ENCODE peak calls at places on chromosomes 7 and 10, in four cellular contexts. Q is spleen, T is GM12865, B is esophagus squamous epithelium. C is an unnamed sample.
A peak's percentile ranks its signal among the peaks of the same experiment; 100 is the strongest.

GRCh38 chr7:2932761-2933251 is 88.7 kb upstream of the GNA12 start:
- DNase-seq in Q (peak; percentile 62), B (no peak), T (no peak), C (no peak)

GRCh38 chr10:66836057-66836456 is 89.8 kb upstream of the LRRTM3 start:
- DNase-seq in B (no peak), T (no peak), Q (no peak), C (no peak)

GRCh38 chr7:130084037-130084875 is 13.9 kb downstream of the KLHDC10 start:
- DNase-seq in B (no peak), Q (no peak), T (peak; percentile 12), C (no peak)

GRCh38 chr10:131113165-131113564 is 198.4 kb downstream of the TCERG1L start:
- DNase-seq in T (no peak), B (no peak), Q (no peak), C (no peak)

GRCh38 chr10:95266674-95267095 is 24.1 kb downstream of the PDLIM1 start:
- DNase-seq in T (peak; percentile 45), Q (no peak), B (no peak), C (no peak)

GRCh38 chr7:23373151-23374004 is 74.2 kb downstream of the MALSU1 start:
- DNase-seq in Q (no peak), B (no peak), T (peak; percentile 86), C (no peak)

GRCh38 chr10:75651452-75651851 is 220.0 kb downstream of the LRMDA start:
- DNase-seq in T (peak; percentile 20), Q (no peak), B (no peak), C (no peak)

GRCh38 chr10:101774589-101775272 is 1.2 kb downstream of the FGF8 start:
- DNase-seq in T (no peak), B (no peak), Q (no peak), C (no peak)

GRCh38 chr10:100518761-100519241 is 860 bp downstream of the SEC31B start:
- DNase-seq in B (no peak), T (peak; percentile 48), Q (no peak), C (peak; percentile 30)

GRCh38 chr10:1154531-1154930 is 98.3 kb downstream of the WDR37 start:
- DNase-seq in Q (peak; percentile 44), T (no peak), B (no peak), C (no peak)

GRCh38 chr10:28492093-28492492 is 40.8 kb upstream of the WAC start:
- DNase-seq in Q (no peak), B (no peak), T (no peak), C (no peak)

GRCh38 chr10:30185916-30186315 is 126.5 kb upstream of the JCAD start:
- DNase-seq in Q (no peak), B (no peak), T (no peak), C (no peak)

GRCh38 chr10:26566525-26567348 is 128.6 kb downstream of the APBB1IP start:
- DNase-seq in B (no peak), Q (peak; percentile 82), T (no peak), C (peak; percentile 46)

GRCh38 chr10:52778511-52779392 is 6.2 kb upstream of the MBL2 start:
- DNase-seq in B (no peak), Q (no peak), T (peak; percentile 18), C (no peak)

GRCh38 chr10:30434273-30435067 is 486 bp downstream of the MAP3K8 start:
- DNase-seq in T (peak; percentile 92), B (peak; percentile 49), Q (peak; percentile 96), C (peak; percentile 45)

GRCh38 chr7:143238289-143238995 is 16.6 kb downstream of the TAS2R40 start:
- DNase-seq in Q (no peak), B (no peak), T (no peak), C (no peak)

GRCh38 chr10:112583236-112583919 is 136.4 kb downstream of the VTI1A start:
- DNase-seq in B (no peak), T (no peak), Q (no peak), C (no peak)

GRCh38 chr10:56920586-56921250 is 559.7 kb upstream of the ZWINT start:
- DNase-seq in T (no peak), B (no peak), Q (no peak), C (no peak)

GRCh38 chr7:6071406-6071805 is 40.2 kb downstream of the ANKRD61 start:
- DNase-seq in T (peak; percentile 74), Q (no peak), B (no peak), C (no peak)
- TF ChIP-seq CTCF in T (no peak), Q (no peak), B (no peak), C (no peak)

GRCh38 chr10:23523251-23523650 is 84.4 kb downstream of the OTUD1 start:
- DNase-seq in T (no peak), Q (no peak), B (no peak), C (no peak)

GRCh38 chr10:23528419-23528818 is 89.5 kb downstream of the OTUD1 start:
- DNase-seq in Q (no peak), B (no peak), T (no peak), C (no peak)

GRCh38 chr10:23521735-23522134 is 82.9 kb downstream of the OTUD1 start:
- DNase-seq in B (no peak), Q (no peak), T (no peak), C (no peak)

GRCh38 chr10:23522345-23522744 is 83.5 kb downstream of the OTUD1 start:
- DNase-seq in B (no peak), Q (no peak), T (no peak), C (no peak)

DNA sequence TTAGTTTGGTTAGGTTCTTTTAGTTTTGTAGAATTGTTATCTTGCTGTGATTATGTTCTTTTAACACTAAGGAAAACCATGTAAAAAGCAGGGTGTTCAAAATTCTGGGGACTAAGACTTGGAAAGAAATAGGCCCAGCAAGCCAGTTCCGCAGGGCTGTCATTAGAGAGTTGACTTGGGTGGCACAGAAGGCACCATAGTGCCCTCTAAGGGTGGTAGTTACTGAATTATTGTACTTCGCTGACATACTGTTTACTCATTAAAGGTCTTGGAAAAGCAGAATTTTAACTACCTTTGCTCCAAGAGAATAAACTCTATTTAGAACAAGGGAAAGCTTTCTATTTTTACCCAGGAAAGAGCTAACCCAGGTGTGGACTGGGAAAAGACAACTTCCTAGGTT is 86.5 kb downstream of the OTUD1 start:
- DNase-seq in B (no peak), Q (no peak), T (peak; percentile 38), C (no peak)
- TF ChIP-seq CTCF in B (peak; percentile 21), Q (peak; percentile 34), T (peak; percentile 31), C (no peak)

GRCh38 chr10:17474595-17474994 is 20.2 kb upstream of the ST8SIA6 start:
- DNase-seq in T (no peak), B (no peak), Q (no peak), C (no peak)
- TF ChIP-seq CTCF in T (no peak), B (no peak), Q (no peak), C (no peak)

GRCh38 chr7:18570890-18571478 is 75.4 kb downstream of the HDAC9 start:
- DNase-seq in B (no peak), Q (no peak), T (no peak), C (no peak)
- TF ChIP-seq CTCF in B (peak; percentile 48), Q (no peak), T (no peak), C (no peak)

GRCh38 chr7:151451156-151451555 is 11.2 kb upstream of the CRYGN start:
- DNase-seq in Q (peak; percentile 60), B (no peak), T (no peak), C (no peak)
- TF ChIP-seq CTCF in Q (no peak), B (no peak), T (no peak), C (no peak)

GRCh38 chr7:104272767-104273384 is 55.5 kb upstream of the LHFPL3 start:
- DNase-seq in Q (no peak), T (peak; percentile 53), B (no peak), C (no peak)

GRCh38 chr7:104271948-104272347 is 56.5 kb upstream of the LHFPL3 start:
- DNase-seq in Q (no peak), T (no peak), B (no peak), C (no peak)

GRCh38 chr7:104264281-104264680 is 56.5 kb upstream of the ORC5 start:
- DNase-seq in Q (no peak), B (no peak), T (no peak), C (no peak)

DNA sequence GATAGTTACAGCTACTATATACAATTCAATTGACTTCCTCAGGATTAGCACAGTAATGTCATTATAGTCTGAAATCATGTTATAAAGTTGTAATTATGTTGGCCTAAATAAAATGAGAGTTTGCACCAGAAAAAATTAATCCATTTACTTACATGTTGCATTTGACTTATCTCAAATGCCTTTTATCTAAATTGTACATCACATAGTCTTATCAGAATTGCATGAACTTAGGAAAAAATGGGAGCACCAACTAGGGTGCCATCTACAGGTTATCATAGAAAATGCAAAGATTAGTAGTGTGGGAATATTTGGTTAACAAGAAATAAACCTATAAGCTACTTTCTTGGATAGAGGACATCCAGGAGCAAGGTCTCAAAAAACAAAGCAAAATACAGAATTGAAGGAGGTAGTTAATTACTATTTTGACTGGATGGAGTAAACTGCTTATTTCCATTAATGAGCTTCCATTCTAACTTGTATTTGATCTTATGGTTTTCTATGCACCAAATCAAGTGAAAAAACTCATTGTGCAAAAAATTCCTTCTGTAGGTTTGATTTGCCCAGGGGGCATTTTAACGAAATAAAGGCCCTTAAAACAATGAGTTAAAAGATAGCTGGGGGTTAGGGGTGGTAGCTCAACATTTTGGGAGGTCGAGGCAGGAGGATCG is 60.0 kb upstream of the ORC5 start:
- DNase-seq in B (no peak), Q (no peak), T (no peak), C (no peak)
- TF ChIP-seq CTCF in B (peak; percentile 25), Q (peak; percentile 14), T (peak; percentile 33), C (peak; percentile 46)

DNA sequence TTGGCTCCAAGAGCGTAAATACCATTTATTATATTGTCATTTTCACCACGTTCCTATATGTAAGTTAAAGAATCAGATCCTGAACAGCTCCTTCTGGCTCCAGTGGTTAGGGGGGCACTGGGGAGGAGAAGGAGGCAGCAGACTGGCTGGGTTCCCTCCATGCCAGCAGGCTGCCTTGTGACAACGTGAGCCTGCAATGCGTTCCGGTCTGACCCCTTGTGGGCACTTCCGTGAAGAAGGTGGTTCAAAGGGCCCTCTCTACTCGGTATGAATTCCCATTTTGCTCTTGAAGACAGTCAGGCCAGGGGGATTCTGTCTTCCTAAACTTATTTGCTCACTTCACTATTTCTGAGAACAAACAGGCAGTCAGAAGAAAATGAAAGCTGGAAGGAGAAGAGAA is 253.4 kb downstream of the BMPER start:
- DNase-seq in T (no peak), Q (no peak), B (no peak), C (no peak)
- TF ChIP-seq CTCF in T (no peak), Q (no peak), B (no peak), C (no peak)

DNA sequence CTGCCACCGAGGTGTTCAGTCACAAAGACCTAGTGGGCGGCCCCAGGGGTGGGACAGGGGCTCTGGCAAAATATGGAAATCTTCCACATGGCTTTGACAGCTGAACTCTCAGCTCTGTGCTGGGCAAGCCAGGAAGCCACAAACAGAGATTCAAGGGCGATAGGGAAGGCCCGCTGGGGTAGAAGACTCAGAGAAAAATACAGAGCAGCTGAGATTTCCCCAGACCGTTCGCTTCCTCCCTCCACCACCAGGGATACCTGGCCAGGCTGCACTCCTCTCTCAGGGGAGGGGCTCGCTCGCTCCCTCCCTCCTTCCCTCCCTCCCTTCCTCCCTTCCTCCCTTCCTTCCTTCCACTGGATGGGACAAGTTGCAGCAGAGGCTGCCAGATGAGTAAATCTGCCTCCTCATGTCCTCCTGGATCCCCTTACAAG is 260.5 kb downstream of the PRPF18 start:
- DNase-seq in T (no peak), Q (no peak), B (no peak), C (no peak)
- TF ChIP-seq CTCF in T (no peak), Q (no peak), B (no peak), C (no peak)

C was measured in mesothelial cell of epicardium.